ENCODE peak calls at places on chromosome 17, in six cellular contexts. One of them, this sample, is unnamed.

GRCh38 chr17:13024033-13024432 is 6.2 kb upstream of the ELAC2 start:
- DNase-seq in CD8-positive, alpha-beta memory T cell: no peak
- DNase-seq in COLO829: no peak
- DNase-seq in NCI-H2081: no peak
- DNase-seq in RWPE1: no peak
- DNase-seq in heart right ventricle: no peak
- DNase-seq in this sample: no peak

GRCh38 chr17:72683506-72684404 is 408.7 kb downstream of the SLC39A11 start:
- DNase-seq in NCI-H2081: no peak
- DNase-seq in COLO829: peak; percentile 83
- DNase-seq in CD8-positive, alpha-beta memory T cell: no peak
- DNase-seq in RWPE1: peak; percentile 96
- DNase-seq in heart right ventricle: no peak
- DNase-seq in this sample: no peak

GRCh38 chr17:30336369-30337171 is 2.7 kb upstream of the TMIGD1 start:
- DNase-seq in NCI-H2081: peak; percentile 76
- DNase-seq in heart right ventricle: peak; percentile 9
- DNase-seq in RWPE1: peak; percentile 30
- DNase-seq in CD8-positive, alpha-beta memory T cell: peak; percentile 67
- DNase-seq in COLO829: peak; percentile 52
- DNase-seq in this sample: peak; percentile 76

GRCh38 chr17:48576479-48577309 is 1.5 kb downstream of the HOXB4 start:
- DNase-seq in NCI-H2081: peak; percentile 52
- DNase-seq in RWPE1: peak; percentile 60
- DNase-seq in COLO829: no peak
- DNase-seq in CD8-positive, alpha-beta memory T cell: no peak
- DNase-seq in heart right ventricle: no peak
- DNase-seq in this sample: no peak

GRCh38 chr17:27280527-27280926 is 13.4 kb upstream of the WSB1 start:
- DNase-seq in NCI-H2081: no peak
- DNase-seq in COLO829: no peak
- DNase-seq in CD8-positive, alpha-beta memory T cell: no peak
- DNase-seq in heart right ventricle: no peak
- DNase-seq in RWPE1: no peak
- DNase-seq in this sample: no peak

GRCh38 chr17:49003557-49004511 is 6.6 kb downstream of the IGF2BP1 start:
- DNase-seq in RWPE1: no peak
- DNase-seq in CD8-positive, alpha-beta memory T cell: no peak
- DNase-seq in heart right ventricle: no peak
- DNase-seq in NCI-H2081: no peak
- DNase-seq in COLO829: no peak
- DNase-seq in this sample: no peak

GRCh38 chr17:73786286-73786743 is 142.1 kb upstream of the SDK2 start:
- DNase-seq in CD8-positive, alpha-beta memory T cell: no peak
- DNase-seq in COLO829: no peak
- DNase-seq in NCI-H2081: no peak
- DNase-seq in heart right ventricle: no peak
- DNase-seq in RWPE1: peak; percentile 71
- DNase-seq in this sample: no peak

GRCh38 chr17:38598536-38598935 is 7.2 kb downstream of the SRCIN1 start:
- DNase-seq in NCI-H2081: peak; percentile 93
- DNase-seq in CD8-positive, alpha-beta memory T cell: no peak
- DNase-seq in RWPE1: peak; percentile 51
- DNase-seq in heart right ventricle: no peak
- DNase-seq in COLO829: peak; percentile 72
- DNase-seq in this sample: no peak

GRCh38 chr17:72393553-72393952 is 272.7 kb downstream of the SOX9 start:
- DNase-seq in RWPE1: peak; percentile 91
- DNase-seq in heart right ventricle: no peak
- DNase-seq in CD8-positive, alpha-beta memory T cell: no peak
- DNase-seq in COLO829: no peak
- DNase-seq in NCI-H2081: no peak
- DNase-seq in this sample: no peak

GRCh38 chr17:80850109-80850508 is 141.5 kb upstream of the CHMP6 start:
- DNase-seq in CD8-positive, alpha-beta memory T cell: no peak
- DNase-seq in heart right ventricle: no peak
- DNase-seq in COLO829: no peak
- DNase-seq in NCI-H2081: no peak
- DNase-seq in RWPE1: no peak
- DNase-seq in this sample: no peak

GRCh38 chr17:13865650-13866049 is 203.7 kb upstream of the COX10 start:
- DNase-seq in CD8-positive, alpha-beta memory T cell: peak; percentile 0
- DNase-seq in heart right ventricle: no peak
- DNase-seq in RWPE1: no peak
- DNase-seq in NCI-H2081: no peak
- DNase-seq in COLO829: no peak
- DNase-seq in this sample: no peak

GRCh38 chr17:81026266-81027036 is 8.5 kb upstream of the BAIAP2 start:
- DNase-seq in heart right ventricle: no peak
- DNase-seq in COLO829: no peak
- DNase-seq in NCI-H2081: no peak
- DNase-seq in CD8-positive, alpha-beta memory T cell: no peak
- DNase-seq in RWPE1: no peak
- DNase-seq in this sample: no peak

GRCh38 chr17:50480854-50481490 is 2.3 kb downstream of the RSAD1 start:
- DNase-seq in COLO829: no peak
- DNase-seq in CD8-positive, alpha-beta memory T cell: no peak
- DNase-seq in NCI-H2081: no peak
- DNase-seq in heart right ventricle: no peak
- DNase-seq in RWPE1: no peak
- DNase-seq in this sample: no peak

GRCh38 chr17:48724241-48725004 is 1.4 kb downstream of the PRAC2 start:
- DNase-seq in RWPE1: peak; percentile 60
- DNase-seq in heart right ventricle: peak; percentile 87
- DNase-seq in CD8-positive, alpha-beta memory T cell: peak; percentile 54
- DNase-seq in NCI-H2081: peak; percentile 76
- DNase-seq in COLO829: peak; percentile 57
- DNase-seq in this sample: peak; percentile 65

GRCh38 chr17:8941520-8941919 is 24.0 kb downstream of the PIK3R5 start:
- DNase-seq in CD8-positive, alpha-beta memory T cell: peak; percentile 72
- DNase-seq in RWPE1: no peak
- DNase-seq in heart right ventricle: no peak
- DNase-seq in COLO829: no peak
- DNase-seq in NCI-H2081: no peak
- DNase-seq in this sample: peak; percentile 77

GRCh38 chr17:76567634-76568432 is 17.8 kb downstream of the ST6GALNAC2 start:
- DNase-seq in RWPE1: no peak
- DNase-seq in COLO829: no peak
- DNase-seq in NCI-H2081: no peak
- DNase-seq in heart right ventricle: no peak
- DNase-seq in CD8-positive, alpha-beta memory T cell: peak; percentile 21
- DNase-seq in this sample: no peak

GRCh38 chr17:27576429-27577123 is 54.4 kb upstream of the LGALS9 start:
- DNase-seq in heart right ventricle: no peak
- DNase-seq in NCI-H2081: no peak
- DNase-seq in COLO829: no peak
- DNase-seq in CD8-positive, alpha-beta memory T cell: no peak
- DNase-seq in RWPE1: no peak
- DNase-seq in this sample: no peak

GRCh38 chr17:61235821-61236197 is 163.8 kb upstream of the TBX2 start:
- DNase-seq in CD8-positive, alpha-beta memory T cell: no peak
- DNase-seq in COLO829: peak; percentile 94
- DNase-seq in heart right ventricle: no peak
- DNase-seq in NCI-H2081: no peak
- DNase-seq in RWPE1: no peak
- DNase-seq in this sample: no peak

GRCh38 chr17:42804918-42805367 is 6.3 kb downstream of the CNTD1 start:
- DNase-seq in COLO829: peak; percentile 49
- DNase-seq in CD8-positive, alpha-beta memory T cell: no peak
- DNase-seq in RWPE1: no peak
- DNase-seq in NCI-H2081: peak; percentile 44
- DNase-seq in heart right ventricle: no peak
- DNase-seq in this sample: no peak

GRCh38 chr17:40810505-40810904 is 10.7 kb upstream of the KRT28 start:
- DNase-seq in NCI-H2081: no peak
- DNase-seq in RWPE1: peak; percentile 79
- DNase-seq in CD8-positive, alpha-beta memory T cell: no peak
- DNase-seq in heart right ventricle: no peak
- DNase-seq in COLO829: no peak
- DNase-seq in this sample: no peak

GRCh38 chr17:77742579-77742978 is 215.9 kb upstream of the TNRC6C start:
- DNase-seq in NCI-H2081: no peak
- DNase-seq in RWPE1: no peak
- DNase-seq in COLO829: no peak
- DNase-seq in heart right ventricle: no peak
- DNase-seq in CD8-positive, alpha-beta memory T cell: no peak
- DNase-seq in this sample: no peak

GRCh38 chr17:6147054-6147453 is 76.9 kb downstream of the WSCD1 start:
- DNase-seq in RWPE1: no peak
- DNase-seq in COLO829: no peak
- DNase-seq in CD8-positive, alpha-beta memory T cell: no peak
- DNase-seq in heart right ventricle: no peak
- DNase-seq in NCI-H2081: no peak
- DNase-seq in this sample: no peak

GRCh38 chr17:48498168-48498840 is 32.5 kb downstream of the HOXB1 start:
- DNase-seq in COLO829: no peak
- DNase-seq in CD8-positive, alpha-beta memory T cell: no peak
- DNase-seq in heart right ventricle: no peak
- DNase-seq in RWPE1: no peak
- DNase-seq in NCI-H2081: peak; percentile 68
- DNase-seq in this sample: no peak

GRCh38 chr17:44733753-44734152 is 25.0 kb upstream of the ADAM11 start:
- DNase-seq in NCI-H2081: peak; percentile 5
- DNase-seq in COLO829: no peak
- DNase-seq in CD8-positive, alpha-beta memory T cell: no peak
- DNase-seq in heart right ventricle: no peak
- DNase-seq in RWPE1: peak; percentile 20
- DNase-seq in this sample: no peak

GRCh38 chr17:79648181-79648831 is 37.5 kb upstream of the RBFOX3 start:
- DNase-seq in RWPE1: no peak
- DNase-seq in heart right ventricle: no peak
- DNase-seq in COLO829: no peak
- DNase-seq in NCI-H2081: no peak
- DNase-seq in CD8-positive, alpha-beta memory T cell: no peak
- DNase-seq in this sample: no peak

GRCh38 chr17:45584092-45585036 is 93.8 kb upstream of the PLEKHM1 start:
- DNase-seq in NCI-H2081: no peak
- DNase-seq in CD8-positive, alpha-beta memory T cell: peak; percentile 80
- DNase-seq in COLO829: peak; percentile 53
- DNase-seq in heart right ventricle: peak; percentile 48
- DNase-seq in RWPE1: peak; percentile 69
- DNase-seq in this sample: peak; percentile 80

GRCh38 chr17:4547118-4547906 is 7.9 kb downstream of the MYBBP1A start:
- DNase-seq in CD8-positive, alpha-beta memory T cell: no peak
- DNase-seq in RWPE1: no peak
- DNase-seq in heart right ventricle: no peak
- DNase-seq in NCI-H2081: no peak
- DNase-seq in COLO829: no peak
- DNase-seq in this sample: no peak

GRCh38 chr17:32877164-32877764 is 340 bp upstream of the MYO1D start:
- DNase-seq in NCI-H2081: peak; percentile 80
- DNase-seq in COLO829: peak; percentile 68
- DNase-seq in CD8-positive, alpha-beta memory T cell: peak; percentile 93
- DNase-seq in RWPE1: peak; percentile 90
- DNase-seq in heart right ventricle: peak; percentile 84
- DNase-seq in this sample: peak; percentile 94

GRCh38 chr17:21676281-21677111 is 15.8 kb upstream of the KCNJ18 start:
- DNase-seq in COLO829: no peak
- DNase-seq in CD8-positive, alpha-beta memory T cell: no peak
- DNase-seq in RWPE1: no peak
- DNase-seq in NCI-H2081: no peak
- DNase-seq in heart right ventricle: no peak
- DNase-seq in this sample: no peak

GRCh38 chr17:6654816-6655731 is 3.5 kb downstream of the C17orf100 start:
- DNase-seq in RWPE1: peak; percentile 74
- DNase-seq in heart right ventricle: no peak
- DNase-seq in CD8-positive, alpha-beta memory T cell: no peak
- DNase-seq in NCI-H2081: peak; percentile 27
- DNase-seq in COLO829: no peak
- DNase-seq in this sample: no peak

GRCh38 chr17:72380737-72381136 is 259.9 kb downstream of the SOX9 start:
- DNase-seq in RWPE1: no peak
- DNase-seq in NCI-H2081: no peak
- DNase-seq in heart right ventricle: no peak
- DNase-seq in COLO829: no peak
- DNase-seq in CD8-positive, alpha-beta memory T cell: no peak
- DNase-seq in this sample: no peak